ENCODE peak calls at places on chromosome 17, in ten cellular contexts. M, Z, J, X, O, Y, E, W, N and K are unnamed samples.

GRCh38 chr17:41777157-41777578 is 9.3 kb downstream of the JUP start:
- DNase-seq in M (no peak), Z (no peak), J (peak; percentile 41), X (no peak), O (no peak), Y (no peak), E (peak; percentile 58), W (no peak), N (no peak), K (no peak)

GRCh38 chr17:2394775-2395191 is 6.1 kb downstream of the MNT start:
- DNase-seq in M (no peak), Z (no peak), J (no peak), X (no peak), O (no peak), Y (no peak), E (no peak), W (no peak), N (no peak), K (no peak)

GRCh38 chr17:21119247-21119944 is 7.4 kb upstream of the DHRS7B start:
- DNase-seq in M (peak; percentile 84), Z (peak; percentile 73), J (peak; percentile 74), X (peak; percentile 71), O (peak; percentile 61), Y (peak; percentile 69), E (no peak), W (peak; percentile 78), N (no peak), K (peak; percentile 78)

GRCh38 chr17:62708587-62708986 is 81.1 kb downstream of the MRC2 start:
- DNase-seq in M (no peak), Z (no peak), J (no peak), X (no peak), O (no peak), Y (no peak), E (no peak), W (no peak), N (no peak), K (no peak)

GRCh38 chr17:8458128-8458527 is 22.4 kb downstream of the NDEL1 start:
- DNase-seq in M (no peak), Z (no peak), J (no peak), X (no peak), O (no peak), Y (no peak), E (no peak), W (no peak), N (no peak), K (no peak)

GRCh38 chr17:2841606-2842005 is 45.4 kb downstream of the RAP1GAP2 start:
- DNase-seq in M (no peak), Z (no peak), J (no peak), X (peak; percentile 72), O (peak; percentile 67), Y (no peak), E (no peak), W (no peak), N (no peak), K (no peak)

GRCh38 chr17:42817866-42818265 is 6.2 kb downstream of the BECN1 start:
- DNase-seq in M (no peak), Z (no peak), J (no peak), X (peak; percentile 77), O (peak; percentile 56), Y (no peak), E (no peak), W (no peak), N (no peak), K (peak; percentile 77)

GRCh38 chr17:47324224-47325020 is 667 bp downstream of the EFCAB13 start:
- DNase-seq in M (peak; percentile 85), Z (peak; percentile 56), J (peak; percentile 68), X (peak; percentile 67), O (peak; percentile 48), Y (peak; percentile 58), E (no peak), W (no peak), N (no peak), K (peak; percentile 51)

GRCh38 chr17:4968916-4969550 is 1.4 kb upstream of the SPAG7 start:
- DNase-seq in M (peak; percentile 84), Z (no peak), J (no peak), X (peak; percentile 93), O (peak; percentile 95), Y (peak; percentile 76), E (peak; percentile 87), W (no peak), N (peak; percentile 98), K (peak; percentile 90)

GRCh38 chr17:4900231-4901107 is 1.1 kb downstream of the C17orf107 start:
- DNase-seq in M (no peak), Z (peak; percentile 21), J (peak; percentile 56), X (no peak), O (no peak), Y (peak; percentile 65), E (no peak), W (no peak), N (no peak), K (no peak)

GRCh38 chr17:7548585-7549400 is at the start of gene TNFSF12:
- DNase-seq in M (peak; percentile 91), Z (peak; percentile 75), J (peak; percentile 72), X (peak; percentile 50), O (peak; percentile 7), Y (peak; percentile 73), E (no peak), W (peak; percentile 47), N (no peak), K (peak; percentile 31)

GRCh38 chr17:36524428-36524876 is 10.2 kb downstream of the MYO19 start:
- DNase-seq in M (peak; percentile 42), Z (no peak), J (no peak), X (peak; percentile 25), O (peak; percentile 41), Y (no peak), E (no peak), W (no peak), N (no peak), K (no peak)

GRCh38 chr17:64354824-64355535 is 35.7 kb downstream of the PECAM1 start:
- DNase-seq in M (peak; percentile 42), Z (no peak), J (no peak), X (no peak), O (peak; percentile 10), Y (no peak), E (no peak), W (no peak), N (no peak), K (peak; percentile 91)

GRCh38 chr17:81052199-81052997 is 17.4 kb downstream of the BAIAP2 start:
- DNase-seq in M (no peak), Z (no peak), J (no peak), X (no peak), O (no peak), Y (no peak), E (no peak), W (no peak), N (no peak), K (no peak)

GRCh38 chr17:57758654-57759053 is 13.6 kb upstream of the CCDC182 start:
- DNase-seq in M (no peak), Z (no peak), J (no peak), X (no peak), O (no peak), Y (no peak), E (no peak), W (no peak), N (no peak), K (no peak)

GRCh38 chr17:8522577-8522976 is 86.9 kb downstream of the NDEL1 start:
- DNase-seq in M (no peak), Z (no peak), J (no peak), X (no peak), O (no peak), Y (no peak), E (no peak), W (no peak), N (no peak), K (peak; percentile 21)

GRCh38 chr17:42578282-42578869 is 847 bp upstream of the PSMC3IP start:
- DNase-seq in M (peak; percentile 92), Z (peak; percentile 92), J (peak; percentile 88), X (peak; percentile 79), O (peak; percentile 70), Y (peak; percentile 74), E (no peak), W (peak; percentile 75), N (peak; percentile 62), K (peak; percentile 82)

GRCh38 chr17:31453896-31454295 is 62.4 kb downstream of the RAB11FIP4 start:
- DNase-seq in M (no peak), Z (no peak), J (no peak), X (no peak), O (no peak), Y (no peak), E (no peak), W (no peak), N (no peak), K (no peak)

GRCh38 chr17:10063730-10064221 is 134.6 kb downstream of the GAS7 start:
- DNase-seq in M (peak; percentile 62), Z (no peak), J (peak; percentile 20), X (no peak), O (peak; percentile 31), Y (peak; percentile 11), E (no peak), W (no peak), N (peak; percentile 8), K (peak; percentile 57)

GRCh38 chr17:81845361-81845760 is 10.5 kb upstream of the PPP1R27 start:
- DNase-seq in M (no peak), Z (no peak), J (no peak), X (no peak), O (no peak), Y (no peak), E (no peak), W (no peak), N (no peak), K (no peak)

GRCh38 chr17:6913608-6914443 is 82.0 kb upstream of the ALOX12 start:
- DNase-seq in M (peak; percentile 92), Z (peak; percentile 84), J (peak; percentile 75), X (peak; percentile 58), O (peak; percentile 42), Y (peak; percentile 78), E (no peak), W (peak; percentile 84), N (peak; percentile 43), K (peak; percentile 72)

GRCh38 chr17:46903762-46904672 is 18.9 kb upstream of the GOSR2 start:
- DNase-seq in M (no peak), Z (no peak), J (no peak), X (no peak), O (no peak), Y (no peak), E (no peak), W (no peak), N (no peak), K (no peak)